ENCODE peak calls at places on chromosomes 5 and 9, in seven cellular contexts. Z is A549; L is uterus; W is CD8-positive, alpha-beta memory T cell; S is esophagus squamous epithelium; A is tibial artery; V is heart right ventricle. P is an unnamed sample.

GRCh38 chr9:33813712-33814641 is 3.0 kb upstream of the UBE2R2 start:
- DNase-seq in L (no peak), W (no peak), A (no peak), V (no peak), S (no peak), Z (peak; percentile 60), P (peak; percentile 43)

GRCh38 chr5:160787247-160787646 is 64.8 kb downstream of the ATP10B start:
- DNase-seq in S (no peak), V (no peak), L (no peak), W (no peak), Z (peak; percentile 27), A (no peak), P (peak; percentile 11)

GRCh38 chr9:81002242-81002641 is 687.1 kb downstream of the TLE1 start:
- DNase-seq in V (no peak), Z (no peak), S (no peak), W (no peak), A (no peak), L (no peak), P (peak; percentile 13)

GRCh38 chr5:25544652-25545249 is 900.0 kb upstream of the CDH10 start:
- DNase-seq in Z (peak; percentile 73), L (no peak), V (no peak), S (no peak), W (no peak), A (no peak), P (peak; percentile 46)

GRCh38 chr9:32456564-32456963 is 69.4 kb downstream of the RIGI start:
- DNase-seq in L (no peak), A (no peak), S (no peak), Z (no peak), W (no peak), V (no peak), P (no peak)

GRCh38 chr5:180669661-180670060 is 20.3 kb upstream of the FLT4 start:
- DNase-seq in S (no peak), A (no peak), W (no peak), Z (no peak), V (no peak), L (no peak), P (no peak)

GRCh38 chr5:136724161-136724560 is 358.8 kb upstream of the TRPC7 start:
- DNase-seq in A (no peak), L (no peak), S (no peak), W (no peak), Z (no peak), V (no peak), P (peak; percentile 50)

GRCh38 chr9:125906144-125906543 is 159.0 kb downstream of the PBX3 start:
- DNase-seq in Z (no peak), S (no peak), L (no peak), V (no peak), A (no peak), W (no peak), P (no peak)

GRCh38 chr5:100797863-100798262 is 105.2 kb downstream of the ST8SIA4 start:
- DNase-seq in Z (peak; percentile 7), A (no peak), S (no peak), V (no peak), L (no peak), W (no peak), P (no peak)

GRCh38 chr5:138468133-138468965 is 3.1 kb downstream of the EGR1 start:
- DNase-seq in A (no peak), Z (peak; percentile 59), S (no peak), L (no peak), V (no peak), W (peak; percentile 37), P (no peak)

GRCh38 chr5:142316051-142316450 is 8.8 kb downstream of the SPRY4 start:
- DNase-seq in Z (no peak), S (no peak), A (no peak), L (no peak), V (no peak), W (no peak), P (no peak)

GRCh38 chr9:137172907-137173794 is 1.3 kb upstream of the TMEM210 start:
- DNase-seq in L (no peak), A (no peak), V (no peak), S (no peak), W (no peak), Z (no peak), P (peak; percentile 58)

GRCh38 chr9:92634712-92635605 is 35.0 kb downstream of the IPPK start:
- DNase-seq in Z (peak; percentile 78), W (peak; percentile 39), S (no peak), V (peak; percentile 85), L (peak; percentile 88), A (peak; percentile 86), P (peak; percentile 64)

GRCh38 chr5:74648835-74649286 is 8.3 kb upstream of the ENC1 start:
- DNase-seq in A (no peak), Z (peak; percentile 65), V (no peak), S (no peak), L (no peak), W (no peak), P (peak; percentile 57)

GRCh38 chr5:138575194-138576015 is at the start of gene HSPA9:
- DNase-seq in W (peak; percentile 95), S (peak; percentile 93), A (peak; percentile 99), V (peak; percentile 96), L (peak; percentile 98), Z (peak; percentile 100), P (peak; percentile 94)

GRCh38 chr5:105033642-105034217 is 1471.1 kb upstream of the NUDT12 start:
- DNase-seq in V (no peak), A (no peak), W (no peak), Z (no peak), S (no peak), L (no peak), P (no peak)

GRCh38 chr5:80738466-80738865 is 83.7 kb upstream of the DHFR start:
- DNase-seq in V (no peak), Z (no peak), L (no peak), S (no peak), A (no peak), W (no peak), P (no peak)

GRCh38 chr5:144060598-144060997 is 109.9 kb downstream of the YIPF5 start:
- DNase-seq in A (no peak), S (no peak), L (no peak), Z (no peak), W (no peak), V (no peak), P (no peak)

GRCh38 chr5:154267516-154267915 is 77.0 kb downstream of the GALNT10 start:
- DNase-seq in L (no peak), A (no peak), W (no peak), Z (no peak), V (no peak), S (no peak), P (no peak)

GRCh38 chr5:111223790-111224560 is at the start of gene CAMK4:
- DNase-seq in V (peak; percentile 55), Z (peak; percentile 18), W (peak; percentile 82), A (peak; percentile 68), S (no peak), L (peak; percentile 70), P (no peak)

GRCh38 chr5:51621156-51621555 is 237.9 kb downstream of the ISL1 start:
- DNase-seq in Z (no peak), A (no peak), V (no peak), S (no peak), W (no peak), L (no peak), P (no peak)

GRCh38 chr5:175576096-175576495 is 81.8 kb upstream of the HRH2 start:
- DNase-seq in L (no peak), W (no peak), Z (no peak), V (no peak), A (no peak), S (no peak), P (no peak)

GRCh38 chr9:136379003-136379287 is 5.5 kb upstream of the CARD9 start:
- DNase-seq in S (no peak), V (no peak), A (no peak), W (no peak), L (no peak), Z (no peak), P (no peak)

GRCh38 chr5:124402144-124402581 is 344.3 kb downstream of the ZNF608 start:
- DNase-seq in A (no peak), Z (peak; percentile 26), W (no peak), L (no peak), S (no peak), V (no peak), P (peak; percentile 59)

GRCh38 chr5:59187772-59188347 is 605.0 kb downstream of the RAB3C start:
- DNase-seq in Z (peak; percentile 70), S (no peak), W (no peak), V (no peak), A (no peak), L (no peak), P (no peak)

GRCh38 chr9:112753725-112754124 is 3.2 kb downstream of the SNX30 start:
- DNase-seq in L (peak; percentile 22), S (no peak), Z (no peak), A (no peak), W (no peak), V (no peak), P (peak; percentile 61)

GRCh38 chr5:110785356-110785755 is 46.5 kb downstream of the SLC25A46 start:
- DNase-seq in Z (no peak), S (no peak), L (no peak), V (no peak), W (no peak), A (no peak), P (no peak)

GRCh38 chr5:143205386-143205785 is 198.1 kb downstream of the NR3C1 start:
- DNase-seq in L (no peak), Z (no peak), S (no peak), V (no peak), A (no peak), W (no peak), P (no peak)

GRCh38 chr5:135458921-135459331 is 6.8 kb upstream of the TIFAB start:
- DNase-seq in Z (peak; percentile 36), L (no peak), W (no peak), S (no peak), V (no peak), A (peak; percentile 72), P (peak; percentile 52)

DNA sequence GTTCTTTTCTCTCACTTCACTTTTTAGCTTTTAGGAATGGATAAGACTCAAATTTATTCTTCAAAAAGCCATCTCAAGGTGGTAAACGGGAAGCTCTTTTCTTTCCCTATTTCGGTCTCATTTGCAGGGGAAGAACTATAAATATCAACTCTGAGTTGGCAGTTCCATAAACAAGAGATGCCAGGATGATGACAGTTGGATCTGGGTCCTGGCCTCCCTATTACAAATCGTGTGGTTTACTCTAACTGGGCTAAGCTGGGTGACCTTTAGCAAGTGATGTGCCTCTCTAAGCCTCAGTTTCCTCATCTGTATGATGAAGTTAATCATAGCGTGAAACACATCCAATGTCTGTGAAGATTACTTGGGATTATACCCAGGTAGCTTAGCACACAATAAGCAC is 44.2 kb downstream of the TLE4 start:
- DNase-seq in W (no peak), A (no peak), V (no peak), L (no peak), Z (no peak), S (no peak), P (no peak)
- H3K4me1 ChIP-seq in W (peaks cover 15% of the 10 kb centered on the region), A (no peaks in the 10 kb centered on the region), V (peaks cover 50% of the 10 kb centered on the region), L (peaks cover 10% of the 10 kb centered on the region), Z (peaks cover 6% of the 10 kb centered on the region), S (peaks cover 4% of the 10 kb centered on the region), P (no peaks in the 10 kb centered on the region)

GRCh38 chr9:133004091-133005072 is 25.9 kb downstream of the GFI1B start:
- DNase-seq in V (no peak), S (no peak), A (no peak), W (no peak), Z (no peak), L (no peak), P (no peak)
- H3K4me1 ChIP-seq in V (no peaks in the 10 kb centered on the region), S (peaks cover 6% of the 10 kb centered on the region), A (no peaks in the 10 kb centered on the region), W (no peaks in the 10 kb centered on the region), Z (no peaks in the 10 kb centered on the region), L (no peaks in the 10 kb centered on the region), P (no peaks in the 10 kb centered on the region)

GRCh38 chr9:35906923-35907699 is 1.1 kb downstream of the HRCT1 start:
- DNase-seq in V (peak; percentile 67), W (no peak), A (peak; percentile 90), L (peak; percentile 79), Z (peak; percentile 46), S (no peak), P (no peak)
- H3K4me1 ChIP-seq in V (peaks cover 92% of the 10 kb centered on the region), W (peaks cover 64% of the 10 kb centered on the region), A (peaks cover 11% of the 10 kb centered on the region), L (peaks cover 47% of the 10 kb centered on the region), Z (peaks cover 60% of the 10 kb centered on the region), S (peaks cover 45% of the 10 kb centered on the region), P (peaks cover 70% of the 10 kb centered on the region)

GRCh38 chr9:104342552-104342951 is 161.5 kb upstream of the OR13F1 start:
- DNase-seq in S (no peak), A (no peak), Z (no peak), V (no peak), L (no peak), W (no peak), P (no peak)
- H3K4me1 ChIP-seq in S (no peaks in the 10 kb centered on the region), A (no peaks in the 10 kb centered on the region), Z (no peaks in the 10 kb centered on the region), V (no peaks in the 10 kb centered on the region), L (no peaks in the 10 kb centered on the region), W (no peaks in the 10 kb centered on the region), P (no peaks in the 10 kb centered on the region)

P was measured in PC-9.